ENCODE peak calls at places on chromosomes 13 and 19, in ten cellular contexts. N, B, M, S, I, Z, R, O, F and K are unnamed samples.

GRCh38 chr13:31067416-31068118 is 94.1 kb downstream of the HSPH1 start:
- DNase-seq in R (no peak), F (no peak), O (no peak), I (no peak), N (no peak), B (no peak), S (no peak), Z (no peak), M (no peak), K (no peak)

GRCh38 chr13:73138967-73139491 is 80.2 kb downstream of the KLF5 start:
- DNase-seq in M (no peak), F (no peak), B (no peak), Z (no peak), S (no peak), R (no peak), N (no peak), I (no peak), O (no peak), K (no peak)

GRCh38 chr19:9597027-9597426 is 12.7 kb upstream of the ZNF121 start:
- DNase-seq in R (no peak), B (no peak), O (no peak), I (no peak), S (no peak), M (no peak), N (no peak), Z (no peak), F (no peak), K (no peak)

GRCh38 chr19:49801966-49802661 is 11.0 kb downstream of the FUZ start:
- DNase-seq in R (no peak), F (peak), S (peak), I (no peak), N (no peak), B (peak), O (peak), Z (no peak), M (no peak), K (peak)

GRCh38 chr19:46761418-46761831 is 15.2 kb upstream of the STRN4 start:
- DNase-seq in I (no peak), B (no peak), Z (no peak), O (no peak), M (no peak), F (no peak), R (no peak), S (no peak), N (no peak), K (no peak)

GRCh38 chr19:29812881-29813275 is 1.1 kb downstream of the CCNE1 start:
- DNase-seq in F (no peak), R (no peak), N (no peak), Z (no peak), B (no peak), M (no peak), S (no peak), I (peak), O (no peak), K (no peak)

GRCh38 chr19:10981496-10981895 is 20.7 kb downstream of the SMARCA4 start:
- DNase-seq in I (no peak), M (no peak), Z (no peak), O (no peak), F (no peak), B (no peak), R (no peak), N (no peak), S (no peak), K (no peak)

GRCh38 chr13:62629618-62630017 is 1214.0 kb upstream of the PCDH20 start:
- DNase-seq in R (no peak), B (no peak), Z (no peak), M (no peak), O (no peak), N (no peak), S (no peak), I (no peak), F (no peak), K (no peak)

GRCh38 chr13:109945206-109945960 is 159.0 kb upstream of the IRS2 start:
- DNase-seq in S (no peak), F (no peak), N (no peak), I (no peak), M (no peak), Z (no peak), B (no peak), O (no peak), R (no peak), K (no peak)

GRCh38 chr19:33394006-33394722 is 20.7 kb downstream of the CEBPG start:
- DNase-seq in O (peak), Z (no peak), F (no peak), I (no peak), M (no peak), B (peak), R (no peak), S (no peak), N (no peak), K (peak)

GRCh38 chr13:59360108-59360507 is 803.6 kb downstream of the DIAPH3 start:
- DNase-seq in Z (no peak), F (no peak), I (no peak), B (no peak), S (peak), M (no peak), N (no peak), O (no peak), R (no peak), K (no peak)

GRCh38 chr13:108322206-108322824 is 52.8 kb downstream of the TNFSF13B start:
- DNase-seq in Z (no peak), F (no peak), B (no peak), S (peak), R (no peak), M (no peak), I (peak), N (peak), O (no peak), K (no peak)

GRCh38 chr13:99495478-99496321 is 5.6 kb upstream of the TM9SF2 start:
- DNase-seq in Z (no peak), B (no peak), M (no peak), F (no peak), I (no peak), R (no peak), O (no peak), S (no peak), N (no peak), K (no peak)

GRCh38 chr13:91375119-91375729 is 23.2 kb upstream of the GPC5 start:
- DNase-seq in Z (no peak), I (peak), R (no peak), S (peak), B (no peak), F (no peak), N (peak), M (no peak), O (no peak), K (no peak)